ENCODE peak calls at places on chromosomes 1 and 21, in five cellular contexts. One of them, this sample, is unnamed.

GRCh38 chr1:234402939-234403338 is 29.7 kb downstream of the COA6 start:
- DNase-seq in mesenchymal stem cell: no peak
- DNase-seq in mesendoderm: no peak
- DNase-seq in IMR-90: no peak
- DNase-seq in H1: no peak
- DNase-seq in this sample: no peak

GRCh38 chr1:198686069-198686728 is 47.4 kb downstream of the PTPRC start:
- DNase-seq in mesenchymal stem cell: peak
- DNase-seq in H1: no peak
- DNase-seq in IMR-90: peak
- DNase-seq in mesendoderm: peak
- DNase-seq in this sample: peak

GRCh38 chr1:7425229-7425628 is 345.9 kb upstream of the VAMP3 start:
- DNase-seq in mesendoderm: no peak
- DNase-seq in mesenchymal stem cell: no peak
- DNase-seq in IMR-90: no peak
- DNase-seq in H1: no peak
- DNase-seq in this sample: no peak

GRCh38 chr21:41489329-41489728 is 18.6 kb downstream of the TMPRSS2 start:
- DNase-seq in IMR-90: no peak
- DNase-seq in mesenchymal stem cell: no peak
- DNase-seq in mesendoderm: no peak
- DNase-seq in H1: no peak
- DNase-seq in this sample: no peak

GRCh38 chr21:41501919-41502318 is 6.0 kb downstream of the TMPRSS2 start:
- DNase-seq in IMR-90: no peak
- DNase-seq in mesendoderm: no peak
- DNase-seq in H1: no peak
- DNase-seq in mesenchymal stem cell: no peak
- DNase-seq in this sample: no peak

GRCh38 chr1:9371951-9372350 is 79.3 kb downstream of the SPSB1 start:
- DNase-seq in mesenchymal stem cell: no peak
- DNase-seq in H1: no peak
- DNase-seq in IMR-90: no peak
- DNase-seq in mesendoderm: no peak
- DNase-seq in this sample: no peak

GRCh38 chr1:41366428-41367101 is 5.3 kb downstream of the FOXO6 start:
- DNase-seq in mesenchymal stem cell: no peak
- DNase-seq in IMR-90: no peak
- DNase-seq in H1: no peak
- DNase-seq in mesendoderm: no peak
- DNase-seq in this sample: no peak

GRCh38 chr1:9406111-9406510 is 113.4 kb downstream of the SPSB1 start:
- DNase-seq in mesenchymal stem cell: no peak
- DNase-seq in mesendoderm: no peak
- DNase-seq in IMR-90: no peak
- DNase-seq in H1: no peak
- DNase-seq in this sample: no peak

GRCh38 chr1:166858726-166859419 is 17.2 kb downstream of the TADA1 start:
- DNase-seq in mesendoderm: no peak
- DNase-seq in H1: no peak
- DNase-seq in IMR-90: no peak
- DNase-seq in mesenchymal stem cell: no peak
- DNase-seq in this sample: no peak

GRCh38 chr1:168477792-168478191 is 66.0 kb downstream of the XCL2 start:
- DNase-seq in mesendoderm: no peak
- DNase-seq in mesenchymal stem cell: no peak
- DNase-seq in H1: no peak
- DNase-seq in IMR-90: no peak
- DNase-seq in this sample: no peak

GRCh38 chr1:172867216-172867828 is 183.4 kb downstream of the TNFSF18 start:
- DNase-seq in mesendoderm: no peak
- DNase-seq in H1: no peak
- DNase-seq in IMR-90: no peak
- DNase-seq in mesenchymal stem cell: no peak
- DNase-seq in this sample: no peak

GRCh38 chr1:86616433-86616832 is 69.6 kb downstream of the CLCA4 start:
- DNase-seq in mesenchymal stem cell: no peak
- DNase-seq in mesendoderm: no peak
- DNase-seq in H1: no peak
- DNase-seq in IMR-90: no peak
- DNase-seq in this sample: no peak

GRCh38 chr1:230426246-230427101 is at the start of gene PGBD5:
- DNase-seq in IMR-90: peak
- DNase-seq in H1: peak
- DNase-seq in mesenchymal stem cell: peak
- DNase-seq in mesendoderm: peak
- DNase-seq in this sample: peak

GRCh38 chr21:43708745-43709381 is 10.1 kb upstream of the PDXK start:
- DNase-seq in mesendoderm: no peak
- DNase-seq in H1: no peak
- DNase-seq in IMR-90: no peak
- DNase-seq in mesenchymal stem cell: no peak
- DNase-seq in this sample: no peak

GRCh38 chr1:212651977-212652376 is 43.4 kb downstream of the ATF3 start:
- DNase-seq in mesenchymal stem cell: no peak
- DNase-seq in IMR-90: no peak
- DNase-seq in H1: no peak
- DNase-seq in mesendoderm: no peak
- DNase-seq in this sample: no peak

GRCh38 chr1:224259986-224260385 is 70.0 kb downstream of the NVL start:
- DNase-seq in mesenchymal stem cell: no peak
- DNase-seq in IMR-90: no peak
- DNase-seq in mesendoderm: no peak
- DNase-seq in H1: no peak
- DNase-seq in this sample: no peak

GRCh38 chr1:167706931-167707877 is 14.6 kb upstream of the MPZL1 start:
- DNase-seq in H1: no peak
- DNase-seq in IMR-90: no peak
- DNase-seq in mesenchymal stem cell: no peak
- DNase-seq in mesendoderm: peak
- DNase-seq in this sample: peak

GRCh38 chr1:221722254-221723017 is 19.5 kb downstream of the DUSP10 start:
- DNase-seq in H1: no peak
- DNase-seq in IMR-90: no peak
- DNase-seq in mesendoderm: no peak
- DNase-seq in mesenchymal stem cell: no peak
- DNase-seq in this sample: no peak

GRCh38 chr21:31781737-31782136 is 49.8 kb upstream of the SCAF4 start:
- DNase-seq in mesenchymal stem cell: peak
- DNase-seq in H1: no peak
- DNase-seq in IMR-90: peak
- DNase-seq in mesendoderm: no peak
- DNase-seq in this sample: no peak

GRCh38 chr21:45055861-45056260 is 18.5 kb upstream of the ADARB1 start:
- DNase-seq in H1: no peak
- DNase-seq in mesendoderm: no peak
- DNase-seq in mesenchymal stem cell: no peak
- DNase-seq in IMR-90: peak
- DNase-seq in this sample: no peak

GRCh38 chr21:32520885-32521735 is 64.2 kb downstream of the TCP10L start:
- DNase-seq in mesenchymal stem cell: peak
- DNase-seq in mesendoderm: no peak
- DNase-seq in IMR-90: peak
- DNase-seq in H1: no peak
- DNase-seq in this sample: no peak

GRCh38 chr1:32181065-32181464 is 1.6 kb downstream of the TXLNA start:
- DNase-seq in H1: no peak
- DNase-seq in IMR-90: no peak
- DNase-seq in mesendoderm: no peak
- DNase-seq in mesenchymal stem cell: no peak
- DNase-seq in this sample: no peak

GRCh38 chr1:32179193-32179442 is 357 bp upstream of the TXLNA start:
- DNase-seq in H1: no peak
- DNase-seq in mesendoderm: no peak
- DNase-seq in IMR-90: no peak
- DNase-seq in mesenchymal stem cell: no peak
- DNase-seq in this sample: no peak

GRCh38 chr1:32181563-32181962 is 2.1 kb downstream of the TXLNA start:
- DNase-seq in IMR-90: no peak
- DNase-seq in H1: no peak
- DNase-seq in mesendoderm: no peak
- DNase-seq in mesenchymal stem cell: no peak
- DNase-seq in this sample: no peak

GRCh38 chr1:32179443-32180185 is at the start of gene TXLNA:
- DNase-seq in IMR-90: peak
- DNase-seq in mesenchymal stem cell: peak
- DNase-seq in mesendoderm: peak
- DNase-seq in H1: peak
- DNase-seq in this sample: peak

GRCh38 chr1:32180186-32181060 is 948 bp downstream of the TXLNA start:
- DNase-seq in mesenchymal stem cell: peak
- DNase-seq in H1: no peak
- DNase-seq in mesendoderm: peak
- DNase-seq in IMR-90: peak
- DNase-seq in this sample: peak
- H3K18ac ChIP-seq in mesenchymal stem cell: peak
- H3K18ac ChIP-seq in H1: no peak
- H3K18ac ChIP-seq in mesendoderm: peak
- H3K18ac ChIP-seq in IMR-90: peak
- H3K18ac ChIP-seq in this sample: peak

GRCh38 chr1:54488065-54488750 is 59.8 kb upstream of the ACOT11 start:
- DNase-seq in mesenchymal stem cell: peak
- DNase-seq in IMR-90: peak
- DNase-seq in mesendoderm: peak
- DNase-seq in H1: peak
- DNase-seq in this sample: peak
- H3K18ac ChIP-seq in mesenchymal stem cell: peak
- H3K18ac ChIP-seq in IMR-90: peak
- H3K18ac ChIP-seq in mesendoderm: peak
- H3K18ac ChIP-seq in H1: peak
- H3K18ac ChIP-seq in this sample: peak

DNA sequence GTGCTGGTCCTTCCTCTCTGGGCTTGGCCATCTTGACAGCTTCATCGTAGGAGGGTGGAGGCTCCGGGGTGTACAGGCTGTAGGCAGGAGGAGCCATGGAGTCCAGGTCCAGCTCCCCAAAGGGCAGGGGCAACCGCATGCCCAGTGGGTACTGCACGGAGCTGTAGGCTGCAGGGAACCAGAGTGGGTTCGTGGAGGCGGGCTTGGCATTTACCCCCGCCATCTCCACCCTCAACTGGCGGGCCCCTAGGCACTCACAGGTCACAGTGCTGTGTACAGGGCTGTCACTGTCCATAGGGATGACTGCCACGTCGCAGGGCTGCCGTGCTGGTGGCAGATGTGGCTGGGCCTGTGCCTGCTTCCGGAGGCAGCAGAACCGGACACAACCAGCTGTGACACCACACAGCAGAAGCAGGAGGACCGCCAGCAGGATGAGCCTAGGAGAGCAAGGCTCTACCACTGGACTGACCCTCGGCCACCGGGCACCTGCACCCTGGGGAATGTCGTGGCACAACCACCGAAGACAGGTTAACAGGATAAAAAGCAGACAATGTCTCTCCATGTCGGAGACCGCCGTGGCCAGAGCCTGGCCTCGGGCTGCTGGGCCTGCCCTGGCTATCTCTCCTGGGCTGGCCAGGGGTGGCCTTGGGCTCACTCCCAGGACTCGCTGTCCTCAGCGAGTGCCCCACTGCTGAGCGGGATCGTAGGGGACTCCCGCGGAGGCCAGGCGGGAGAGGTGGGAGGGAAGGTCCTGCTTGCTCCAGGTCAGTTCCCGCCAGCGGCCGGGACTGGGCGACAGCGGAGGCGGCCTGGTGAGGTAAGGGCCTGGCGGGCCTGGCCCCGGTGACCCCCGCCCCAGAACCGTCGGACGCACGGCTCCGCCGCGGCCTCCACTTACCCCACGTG is 831 bp downstream of the TMEM52 start:
- DNase-seq in mesendoderm: no peak
- DNase-seq in mesenchymal stem cell: no peak
- DNase-seq in H1: no peak
- DNase-seq in IMR-90: no peak
- DNase-seq in this sample: no peak
- H3K18ac ChIP-seq in mesendoderm: no peak
- H3K18ac ChIP-seq in mesenchymal stem cell: peak
- H3K18ac ChIP-seq in H1: peak
- H3K18ac ChIP-seq in IMR-90: no peak
- H3K18ac ChIP-seq in this sample: peak

DNA sequence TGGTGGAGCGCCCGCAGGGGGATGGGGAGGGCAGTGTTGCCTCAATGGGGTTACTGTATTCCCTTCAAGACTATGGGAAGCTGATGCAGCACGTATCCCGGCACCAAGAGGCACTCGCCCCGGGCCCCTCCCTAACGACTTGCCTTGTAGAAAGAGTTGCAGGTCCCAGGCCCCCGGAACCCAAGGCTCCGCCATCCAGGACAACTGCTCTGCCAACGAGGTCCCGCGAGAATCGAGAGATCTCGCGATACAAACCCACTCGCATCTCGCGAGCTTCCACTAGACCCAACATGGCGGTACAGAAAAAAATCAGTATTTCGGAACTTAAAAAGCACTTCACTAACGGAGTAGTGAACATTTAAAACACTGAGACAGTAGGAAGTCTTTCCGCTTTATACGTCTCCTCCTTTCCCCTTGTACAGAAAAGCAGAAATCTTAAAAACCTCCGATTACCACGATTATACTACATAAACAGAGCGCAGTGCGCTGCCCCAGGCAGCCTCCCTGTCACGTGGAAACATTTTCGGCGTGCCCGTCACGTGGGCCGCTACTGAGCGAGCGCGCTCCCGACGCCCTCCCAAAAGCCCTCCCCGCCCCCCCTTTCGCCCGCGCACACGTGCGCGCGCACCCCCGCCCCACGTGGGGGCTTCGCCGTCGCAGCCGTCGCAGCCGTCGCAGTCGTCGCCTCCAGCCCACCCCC is at the start of gene ZZZ3:
- DNase-seq in H1: peak
- DNase-seq in IMR-90: peak
- DNase-seq in mesendoderm: peak
- DNase-seq in mesenchymal stem cell: peak
- DNase-seq in this sample: peak
- H3K18ac ChIP-seq in H1: peak
- H3K18ac ChIP-seq in IMR-90: peak
- H3K18ac ChIP-seq in mesendoderm: peak
- H3K18ac ChIP-seq in mesenchymal stem cell: peak
- H3K18ac ChIP-seq in this sample: peak

DNA sequence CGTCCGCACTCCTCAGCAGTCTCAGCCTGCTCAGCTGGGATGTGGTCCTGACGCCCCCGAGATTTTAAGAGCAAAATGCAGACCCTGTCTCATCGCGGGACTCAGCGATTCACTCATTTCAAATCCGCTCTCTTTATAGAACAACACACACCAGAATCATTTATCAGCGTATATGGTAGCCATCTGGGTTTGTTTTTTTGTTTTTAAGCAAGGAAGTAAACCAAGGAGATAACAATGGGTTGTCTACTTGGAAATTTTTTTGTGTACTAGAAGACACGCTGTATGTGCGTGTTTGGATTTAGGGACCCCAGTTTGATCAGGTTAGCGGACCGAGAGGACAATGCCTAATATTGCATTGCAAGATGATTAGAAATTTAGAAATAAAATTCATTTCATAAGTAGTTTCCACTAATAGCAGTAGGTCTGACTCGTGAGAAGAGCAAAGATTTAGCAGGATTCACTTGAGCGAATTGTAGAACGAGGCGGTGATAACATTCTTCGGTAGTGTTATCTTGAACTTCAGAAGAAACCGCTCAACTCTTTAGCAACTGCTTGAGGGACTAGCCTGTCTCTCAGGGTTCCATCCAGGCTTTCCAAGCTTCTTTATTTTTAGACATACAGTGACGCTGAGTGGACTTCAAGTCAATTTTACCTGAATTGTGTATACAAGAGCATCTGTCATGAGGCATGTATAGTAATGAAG is 1.3 kb downstream of the GABPA start:
- DNase-seq in mesendoderm: peak
- DNase-seq in H1: no peak
- DNase-seq in IMR-90: peak
- DNase-seq in mesenchymal stem cell: peak
- DNase-seq in this sample: no peak
- H3K18ac ChIP-seq in mesendoderm: peak
- H3K18ac ChIP-seq in H1: no peak
- H3K18ac ChIP-seq in IMR-90: peak
- H3K18ac ChIP-seq in mesenchymal stem cell: peak
- H3K18ac ChIP-seq in this sample: peak

This sample was measured in neuronal stem cell.